ENCODE peak calls at places on chromosomes 2 and 18, in seven cellular contexts. B is AG08396; S is ACHN; F is adrenal gland; C is activated T-helper 1 cell treated with anti-CD3 and anti-CD28 coated beads, Interleukin-12 subunit alpha, Interleukin-12 subunit beta, Interleukin-2, Interleukin-4 antibody, amounts not matched to agents 30 ng/mL and 10 ng/mL and 1 ng/mL, durations not matched to agents 14 hours and 24 hours and 36 hours; R is effector memory CD4-positive, alpha-beta T cell; X is activated CD4-positive, alpha-beta T cell treated with anti-CD3 and anti-CD28 coated beads for 36 hours. W is an unnamed sample.

GRCh38 chr2:41116106-41116797 is 664.4 kb upstream of the SLC8A1 start:
- DNase-seq in B (no peak), S (no peak), F (no peak), C (no peak), R (no peak), X (no peak), W (no peak)

GRCh38 chr2:96945011-96945410 is 41.4 kb downstream of the FAM178B start:
- DNase-seq in B (no peak), S (no peak), F (no peak), C (no peak), R (no peak), X (no peak), W (no peak)

GRCh38 chr2:13942111-13942510 is 690.4 kb upstream of the LRATD1 start:
- DNase-seq in B (no peak), S (no peak), F (no peak), C (no peak), R (no peak), X (no peak), W (no peak)

GRCh38 chr18:3903341-3903740 is 453.4 kb downstream of the TGIF1 start:
- DNase-seq in B (peak), S (no peak), F (no peak), C (no peak), R (no peak), X (no peak), W (no peak)

GRCh38 chr18:46067431-46068007 is 4.5 kb downstream of the PSTPIP2 start:
- DNase-seq in B (no peak), S (no peak), F (no peak), C (no peak), R (no peak), X (no peak), W (no peak)

GRCh38 chr2:239903210-239903609 is 121.9 kb downstream of the NDUFA10 start:
- DNase-seq in B (no peak), S (no peak), F (no peak), C (no peak), R (no peak), X (no peak), W (no peak)

GRCh38 chr2:169767243-169767888 is 31.3 kb upstream of the SSB start:
- DNase-seq in B (peak), S (peak), F (peak), C (peak), R (peak), X (peak), W (peak)

GRCh38 chr18:69161383-69162028 is 239.2 kb upstream of the DOK6 start:
- DNase-seq in B (peak), S (no peak), F (no peak), C (no peak), R (no peak), X (no peak), W (no peak)

GRCh38 chr18:25896178-25896780 is 194.1 kb downstream of the SS18 start:
- DNase-seq in B (peak), S (peak), F (peak), C (no peak), R (no peak), X (peak), W (no peak)

GRCh38 chr18:38406625-38407024 is 841.0 kb upstream of the CELF4 start:
- DNase-seq in B (no peak), S (no peak), F (no peak), C (no peak), R (no peak), X (no peak), W (no peak)

GRCh38 chr2:139518276-139518675 is 738.1 kb upstream of the NXPH2 start:
- DNase-seq in B (no peak), S (no peak), F (no peak), C (no peak), R (no peak), X (no peak), W (no peak)

GRCh38 chr2:65300772-65301711 is 73.4 kb downstream of the ACTR2 start:
- DNase-seq in B (peak), S (no peak), F (no peak), C (peak), R (peak), X (peak), W (peak)

GRCh38 chr18:36769611-36770314 is 59.0 kb downstream of the TPGS2 start:
- DNase-seq in B (no peak), S (peak), F (peak), C (no peak), R (no peak), X (peak), W (no peak)

GRCh38 chr2:221571391-221572179 is 519 bp downstream of the EPHA4 start:
- DNase-seq in B (peak), S (peak), F (peak), C (peak), R (peak), X (peak), W (no peak)

GRCh38 chr18:58728719-58729118 is 57.5 kb downstream of the MALT1 start:
- DNase-seq in B (no peak), S (no peak), F (no peak), C (no peak), R (no peak), X (no peak), W (no peak)

GRCh38 chr2:35873921-35874320 is 481.7 kb upstream of the CRIM1 start:
- DNase-seq in B (no peak), S (peak), F (no peak), C (no peak), R (no peak), X (no peak), W (no peak)

GRCh38 chr2:202963712-202964111 is 51.0 kb upstream of the NBEAL1 start:
- DNase-seq in B (no peak), S (no peak), F (no peak), C (no peak), R (no peak), X (no peak), W (no peak)

GRCh38 chr2:226673314-226673723 is 126.3 kb downstream of the IRS1 start:
- DNase-seq in B (peak), S (no peak), F (peak), C (no peak), R (no peak), X (no peak), W (no peak)

GRCh38 chr2:45067859-45068642 is 58.8 kb upstream of the SIX2 start:
- DNase-seq in B (peak), S (no peak), F (peak), C (no peak), R (no peak), X (no peak), W (no peak)

GRCh38 chr2:151192681-151193080 is 69.0 kb downstream of the RBM43 start:
- DNase-seq in B (no peak), S (no peak), F (no peak), C (no peak), R (no peak), X (no peak), W (no peak)

GRCh38 chr2:200356794-200357472 is 50.4 kb downstream of the SPATS2L start:
- DNase-seq in B (peak), S (no peak), F (no peak), C (no peak), R (no peak), X (no peak), W (no peak)

GRCh38 chr2:191497822-191498221 is 180.1 kb upstream of the NABP1 start:
- DNase-seq in B (no peak), S (no peak), F (no peak), C (no peak), R (no peak), X (no peak), W (no peak)

GRCh38 chr2:72293620-72294019 is 146.0 kb upstream of the CYP26B1 start:
- DNase-seq in B (no peak), S (no peak), F (no peak), C (no peak), R (no peak), X (no peak), W (no peak)

GRCh38 chr2:24482256-24482971 is 8.6 kb upstream of the NCOA1 start:
- DNase-seq in B (no peak), S (no peak), F (no peak), C (no peak), R (no peak), X (no peak), W (no peak)

GRCh38 chr2:138922973-138923563 is 142.9 kb upstream of the NXPH2 start:
- DNase-seq in B (no peak), S (peak), F (no peak), C (no peak), R (no peak), X (no peak), W (no peak)

GRCh38 chr2:126634273-126634861 is 21.6 kb upstream of the GYPC start:
- DNase-seq in B (no peak), S (peak), F (peak), C (no peak), R (no peak), X (peak), W (peak)

GRCh38 chr2:234985608-234986115 is 33.8 kb downstream of the SH3BP4 start:
- DNase-seq in B (no peak), S (no peak), F (no peak), C (no peak), R (no peak), X (no peak), W (no peak)

GRCh38 chr18:67104700-67105284 is 411.7 kb downstream of the DSEL start:
- DNase-seq in B (peak), S (peak), F (peak), C (no peak), R (no peak), X (peak), W (no peak)

W was measured in T-helper 22 cell.